ENCODE peak calls at places on chromosomes 1 and 21, in seven cellular contexts. One of them, this sample, is unnamed.
A peak's percentile ranks its signal among the peaks of the same experiment; 100 is the strongest.

GRCh38 chr1:186617860-186618780 is 62.1 kb downstream of the PTGS2 start:
- DNase-seq in heart left ventricle: peak; percentile 55
- DNase-seq in K562: no peak
- DNase-seq in esophagus muscularis mucosa: no peak
- DNase-seq in right lobe of liver: peak; percentile 62
- DNase-seq in A549: peak; percentile 67
- DNase-seq in body of pancreas: peak; percentile 57
- DNase-seq in this sample: no peak

GRCh38 chr1:110057963-110058518 is 12.4 kb downstream of the ALX3 start:
- DNase-seq in esophagus muscularis mucosa: no peak
- DNase-seq in body of pancreas: no peak
- DNase-seq in heart left ventricle: no peak
- DNase-seq in K562: peak; percentile 53
- DNase-seq in right lobe of liver: no peak
- DNase-seq in A549: no peak
- DNase-seq in this sample: no peak

GRCh38 chr1:235024706-235025421 is 103.8 kb downstream of the TOMM20 start:
- DNase-seq in heart left ventricle: no peak
- DNase-seq in body of pancreas: no peak
- DNase-seq in esophagus muscularis mucosa: no peak
- DNase-seq in A549: no peak
- DNase-seq in K562: no peak
- DNase-seq in right lobe of liver: no peak
- DNase-seq in this sample: no peak

GRCh38 chr1:159831696-159832225 is 5.1 kb downstream of the SLAMF8 start:
- DNase-seq in esophagus muscularis mucosa: no peak
- DNase-seq in heart left ventricle: no peak
- DNase-seq in body of pancreas: no peak
- DNase-seq in A549: no peak
- DNase-seq in K562: no peak
- DNase-seq in right lobe of liver: no peak
- DNase-seq in this sample: no peak

GRCh38 chr1:225653463-225654276 is 747 bp upstream of the ENAH start:
- DNase-seq in body of pancreas: peak; percentile 75
- DNase-seq in heart left ventricle: peak; percentile 80
- DNase-seq in right lobe of liver: peak; percentile 67
- DNase-seq in K562: no peak
- DNase-seq in esophagus muscularis mucosa: peak; percentile 94
- DNase-seq in A549: peak; percentile 75
- DNase-seq in this sample: peak; percentile 45

GRCh38 chr1:108011295-108011694 is 46.3 kb upstream of the VAV3 start:
- DNase-seq in right lobe of liver: no peak
- DNase-seq in esophagus muscularis mucosa: no peak
- DNase-seq in body of pancreas: no peak
- DNase-seq in K562: no peak
- DNase-seq in A549: no peak
- DNase-seq in heart left ventricle: no peak
- DNase-seq in this sample: no peak

GRCh38 chr1:236851871-236852270 is 56.8 kb downstream of the MTR start:
- DNase-seq in right lobe of liver: no peak
- DNase-seq in heart left ventricle: no peak
- DNase-seq in A549: no peak
- DNase-seq in esophagus muscularis mucosa: no peak
- DNase-seq in K562: no peak
- DNase-seq in body of pancreas: no peak
- DNase-seq in this sample: no peak

GRCh38 chr1:58356402-58356801 is 190.1 kb downstream of the OMA1 start:
- DNase-seq in body of pancreas: no peak
- DNase-seq in right lobe of liver: no peak
- DNase-seq in heart left ventricle: no peak
- DNase-seq in esophagus muscularis mucosa: peak; percentile 53
- DNase-seq in A549: no peak
- DNase-seq in K562: no peak
- DNase-seq in this sample: no peak

GRCh38 chr1:70717656-70718055 is 306.6 kb downstream of the CTH start:
- DNase-seq in esophagus muscularis mucosa: no peak
- DNase-seq in K562: no peak
- DNase-seq in heart left ventricle: no peak
- DNase-seq in right lobe of liver: no peak
- DNase-seq in body of pancreas: no peak
- DNase-seq in A549: no peak
- DNase-seq in this sample: no peak

GRCh38 chr1:169877800-169878491 is 15.8 kb downstream of the SCYL3 start:
- DNase-seq in esophagus muscularis mucosa: no peak
- DNase-seq in body of pancreas: no peak
- DNase-seq in K562: no peak
- DNase-seq in right lobe of liver: no peak
- DNase-seq in A549: no peak
- DNase-seq in heart left ventricle: no peak
- DNase-seq in this sample: no peak

GRCh38 chr21:17388226-17388625 is 124.6 kb upstream of the CXADR start:
- DNase-seq in right lobe of liver: no peak
- DNase-seq in K562: no peak
- DNase-seq in esophagus muscularis mucosa: no peak
- DNase-seq in body of pancreas: peak; percentile 4
- DNase-seq in A549: no peak
- DNase-seq in heart left ventricle: no peak
- DNase-seq in this sample: no peak

GRCh38 chr1:53066433-53066832 is 4.4 kb downstream of the PODN start:
- DNase-seq in esophagus muscularis mucosa: no peak
- DNase-seq in A549: no peak
- DNase-seq in heart left ventricle: peak; percentile 41
- DNase-seq in body of pancreas: no peak
- DNase-seq in right lobe of liver: no peak
- DNase-seq in K562: no peak
- DNase-seq in this sample: no peak

GRCh38 chr1:5493708-5494390 is 498.4 kb downstream of the NPHP4 start:
- DNase-seq in K562: no peak
- DNase-seq in esophagus muscularis mucosa: no peak
- DNase-seq in right lobe of liver: no peak
- DNase-seq in heart left ventricle: no peak
- DNase-seq in A549: no peak
- DNase-seq in body of pancreas: no peak
- DNase-seq in this sample: no peak

GRCh38 chr1:29298175-29298720 is 61.9 kb downstream of the PTPRU start:
- DNase-seq in K562: no peak
- DNase-seq in esophagus muscularis mucosa: no peak
- DNase-seq in right lobe of liver: no peak
- DNase-seq in heart left ventricle: no peak
- DNase-seq in A549: no peak
- DNase-seq in body of pancreas: no peak
- DNase-seq in this sample: no peak

GRCh38 chr1:231951399-231951798 is 324.8 kb downstream of the DISC1 start:
- DNase-seq in A549: no peak
- DNase-seq in body of pancreas: no peak
- DNase-seq in heart left ventricle: no peak
- DNase-seq in K562: no peak
- DNase-seq in right lobe of liver: no peak
- DNase-seq in esophagus muscularis mucosa: peak; percentile 72
- DNase-seq in this sample: no peak

GRCh38 chr1:56258395-56258794 is 321.0 kb downstream of the PLPP3 start:
- DNase-seq in K562: no peak
- DNase-seq in heart left ventricle: no peak
- DNase-seq in A549: no peak
- DNase-seq in esophagus muscularis mucosa: no peak
- DNase-seq in body of pancreas: no peak
- DNase-seq in right lobe of liver: no peak
- DNase-seq in this sample: no peak
- TF ChIP-seq POLR2A in K562: no peak
- TF ChIP-seq POLR2A in heart left ventricle: no peak
- TF ChIP-seq POLR2A in A549: no peak
- TF ChIP-seq POLR2A in esophagus muscularis mucosa: no peak
- TF ChIP-seq POLR2A in body of pancreas: no peak
- TF ChIP-seq POLR2A in right lobe of liver: no peak
- TF ChIP-seq POLR2A in this sample: no peak

GRCh38 chr1:228464487-228464983 is 22.6 kb upstream of the RNF187 start:
- DNase-seq in A549: peak; percentile 75
- DNase-seq in esophagus muscularis mucosa: peak; percentile 94
- DNase-seq in heart left ventricle: peak; percentile 72
- DNase-seq in body of pancreas: peak; percentile 53
- DNase-seq in K562: no peak
- DNase-seq in right lobe of liver: peak; percentile 42
- DNase-seq in this sample: no peak
- TF ChIP-seq POLR2A in A549: no peak
- TF ChIP-seq POLR2A in esophagus muscularis mucosa: no peak
- TF ChIP-seq POLR2A in heart left ventricle: no peak
- TF ChIP-seq POLR2A in body of pancreas: no peak
- TF ChIP-seq POLR2A in K562: no peak
- TF ChIP-seq POLR2A in right lobe of liver: no peak
- TF ChIP-seq POLR2A in this sample: no peak

DNA sequence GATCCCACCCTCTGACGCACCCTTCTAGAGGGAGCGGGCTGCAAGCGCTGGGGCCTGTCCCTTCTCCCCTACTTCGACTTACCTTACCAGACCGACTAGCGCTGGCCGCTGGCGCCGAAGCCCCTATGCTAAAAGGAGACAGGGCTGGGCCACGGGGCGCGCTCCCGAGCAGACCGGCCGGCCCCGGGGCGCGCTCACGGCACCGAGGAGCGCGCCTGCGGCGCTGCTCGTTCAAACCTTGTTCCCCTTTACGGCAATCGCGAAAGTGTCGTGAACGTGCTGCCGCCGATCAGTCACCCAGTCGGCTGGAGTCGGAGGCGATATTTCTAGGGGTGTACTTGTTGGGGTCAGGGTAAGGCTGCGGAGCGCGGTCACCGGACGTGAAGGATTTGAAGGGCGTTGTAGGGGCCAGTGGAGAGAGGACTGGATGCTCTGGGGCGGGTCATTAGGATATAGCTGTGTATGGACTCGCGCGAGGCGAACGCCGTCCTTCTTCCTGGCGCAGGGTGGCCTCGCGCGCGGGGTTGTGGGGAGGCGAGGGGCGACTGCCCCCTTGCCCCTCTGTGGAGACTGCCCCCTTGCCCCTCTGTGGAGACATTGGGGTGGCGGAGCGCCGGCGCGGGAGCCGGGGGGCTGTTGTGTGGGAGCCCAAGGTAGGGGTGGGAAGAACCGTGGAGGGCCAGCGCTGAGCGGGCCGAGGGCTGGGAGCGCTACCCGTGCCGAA is at the start of the genes CEPT1 and DRAM2:
- DNase-seq in body of pancreas: peak; percentile 98
- DNase-seq in heart left ventricle: peak; percentile 99
- DNase-seq in esophagus muscularis mucosa: peak; percentile 98
- DNase-seq in K562: peak; percentile 97
- DNase-seq in A549: peak; percentile 94
- DNase-seq in right lobe of liver: peak; percentile 98
- DNase-seq in this sample: peak; percentile 88
- TF ChIP-seq POLR2A in body of pancreas: peak; percentile 71
- TF ChIP-seq POLR2A in heart left ventricle: no peak
- TF ChIP-seq POLR2A in esophagus muscularis mucosa: peak; percentile 20
- TF ChIP-seq POLR2A in K562: peak; percentile 96
- TF ChIP-seq POLR2A in A549: peak; percentile 60
- TF ChIP-seq POLR2A in right lobe of liver: peak; percentile 73
- TF ChIP-seq POLR2A in this sample: peak; percentile 72

GRCh38 chr1:25858906-25859789 is at the start of gene AUNIP:
- DNase-seq in A549: peak; percentile 82
- DNase-seq in esophagus muscularis mucosa: peak; percentile 94
- DNase-seq in body of pancreas: peak; percentile 88
- DNase-seq in heart left ventricle: peak; percentile 92
- DNase-seq in K562: peak; percentile 99
- DNase-seq in right lobe of liver: peak; percentile 90
- DNase-seq in this sample: peak; percentile 71
- TF ChIP-seq POLR2A in A549: peak; percentile 71
- TF ChIP-seq POLR2A in esophagus muscularis mucosa: no peak
- TF ChIP-seq POLR2A in body of pancreas: peak; percentile 83
- TF ChIP-seq POLR2A in heart left ventricle: no peak
- TF ChIP-seq POLR2A in K562: peak; percentile 97
- TF ChIP-seq POLR2A in right lobe of liver: peak; percentile 62
- TF ChIP-seq POLR2A in this sample: peak; percentile 94